ENCODE peak calls at places on chromosomes 11 and 22, in ten cellular contexts. S is neural progenitor cell; R is cardiac fibroblast; U is putamen; K is MCF 10A; L is brain pericyte; E is NCI-H226; W is fibroblast of lung; C is EH; Q is activated effector memory CD4-positive, alpha-beta T cell treated with anti-CD3 and anti-CD28 coated beads, Interleukin-2, amount 50 U/mL, for 16 hours. Z is an unnamed sample.

GRCh38 chr22:37971475-37972434 is 12.6 kb downstream of the SOX10 start:
- DNase-seq in L (no peak), Q (no peak), C (no peak), R (no peak), W (no peak), U (no peak), K (no peak), S (peak; percentile 72), E (no peak), Z (no peak)

GRCh38 chr11:106326087-106326486 is 248.6 kb downstream of the AASDHPPT start:
- DNase-seq in U (peak; percentile 11), R (no peak), K (no peak), L (no peak), C (no peak), Q (no peak), W (no peak), S (no peak), E (no peak), Z (no peak)

GRCh38 chr11:77611921-77612320 is 22.2 kb downstream of the AQP11 start:
- DNase-seq in Q (no peak), L (no peak), W (no peak), U (no peak), K (no peak), S (no peak), R (no peak), C (no peak), E (no peak), Z (no peak)

GRCh38 chr11:60870276-60870675 is 2.9 kb downstream of the ZP1 start:
- DNase-seq in W (no peak), C (no peak), U (peak; percentile 73), K (no peak), Q (no peak), L (no peak), E (no peak), S (peak; percentile 11), R (no peak), Z (no peak)

GRCh38 chr22:36900880-36901279 is 12.5 kb upstream of the CSF2RB start:
- DNase-seq in K (no peak), C (no peak), L (no peak), Q (no peak), U (no peak), E (no peak), W (no peak), S (peak; percentile 45), R (peak; percentile 53), Z (no peak)

GRCh38 chr11:65437436-65438227 is 15.0 kb downstream of the NEAT1 start:
- DNase-seq in Q (peak; percentile 46), U (no peak), K (no peak), W (no peak), L (no peak), E (no peak), R (peak; percentile 68), S (no peak), C (peak; percentile 57), Z (peak; percentile 71)

GRCh38 chr11:128745296-128746183 is 51.7 kb downstream of the FLI1 start:
- DNase-seq in C (peak; percentile 65), L (no peak), R (peak; percentile 58), W (peak; percentile 43), U (no peak), E (no peak), K (no peak), S (no peak), Q (no peak), Z (no peak)

GRCh38 chr11:134024420-134025085 is 44.3 kb upstream of the JAM3 start:
- DNase-seq in R (no peak), C (peak; percentile 68), Q (no peak), L (no peak), S (no peak), K (peak; percentile 89), W (peak; percentile 73), U (no peak), E (peak; percentile 92), Z (no peak)

GRCh38 chr11:27694992-27695391 is 5.3 kb downstream of the BDNF start:
- DNase-seq in U (no peak), R (peak; percentile 64), S (peak; percentile 34), W (peak; percentile 55), L (no peak), K (no peak), E (no peak), C (peak; percentile 32), Q (no peak), Z (peak; percentile 67)

GRCh38 chr22:19688301-19689290 is 25.7 kb upstream of the SEPTIN5 start:
- DNase-seq in L (no peak), E (no peak), R (no peak), Q (peak; percentile 41), W (no peak), S (no peak), U (no peak), C (no peak), K (no peak), Z (no peak)

GRCh38 chr11:61732705-61733104 is 19.7 kb upstream of the MYRF start:
- DNase-seq in W (peak; percentile 73), E (no peak), K (peak; percentile 35), C (peak; percentile 50), U (no peak), L (no peak), S (no peak), R (peak; percentile 47), Q (no peak), Z (no peak)

GRCh38 chr11:45180158-45180887 is 33.9 kb downstream of the PRDM11 start:
- DNase-seq in Q (no peak), K (peak; percentile 48), U (no peak), E (peak; percentile 73), S (peak; percentile 81), L (no peak), C (peak; percentile 58), W (peak; percentile 27), R (peak; percentile 49), Z (peak; percentile 5)

GRCh38 chr11:28086569-28086968 is 21.4 kb downstream of the KIF18A start:
- DNase-seq in W (peak; percentile 75), K (no peak), U (no peak), E (peak; percentile 16), C (peak; percentile 83), R (no peak), L (no peak), S (no peak), Q (no peak), Z (peak; percentile 51)

GRCh38 chr11:76152086-76152658 is 54.1 kb downstream of the WNT11 start:
- DNase-seq in K (peak; percentile 81), Q (peak; percentile 93), C (peak; percentile 60), R (peak; percentile 81), E (peak; percentile 45), S (peak; percentile 90), L (peak; percentile 26), U (peak; percentile 77), W (peak; percentile 66), Z (peak; percentile 74)

GRCh38 chr11:121534131-121535093 is 81.6 kb upstream of the SORL1-AS1 start:
- DNase-seq in E (no peak), U (peak; percentile 26), W (peak; percentile 29), L (no peak), K (no peak), C (peak; percentile 50), S (no peak), Q (no peak), R (peak; percentile 32), Z (peak; percentile 50)

GRCh38 chr11:65279713-65280459 is 18.1 kb downstream of the POLA2 start:
- DNase-seq in C (peak; percentile 88), K (peak; percentile 90), L (no peak), S (no peak), W (peak; percentile 99), U (no peak), Q (peak; percentile 88), R (peak; percentile 92), E (peak; percentile 95), Z (peak; percentile 96)

GRCh38 chr11:122776546-122776945 is 61.8 kb upstream of the CRTAM start:
- DNase-seq in S (no peak), E (no peak), R (peak; percentile 48), U (no peak), C (peak; percentile 39), L (no peak), Q (no peak), W (no peak), K (peak; percentile 49), Z (no peak)

GRCh38 chr11:59199546-59200420 is 12.9 kb downstream of the MPEG1 start:
- DNase-seq in W (no peak), Q (no peak), L (no peak), U (no peak), C (no peak), K (no peak), E (no peak), R (no peak), S (no peak), Z (no peak)

GRCh38 chr11:16278273-16278672 is 78.1 kb downstream of the SOX6 start:
- DNase-seq in C (no peak), Q (no peak), L (no peak), E (no peak), S (no peak), W (no peak), K (peak; percentile 13), U (no peak), R (no peak), Z (no peak)

GRCh38 chr22:38296372-38296771 is 20.9 kb downstream of the CSNK1E start:
- DNase-seq in K (peak; percentile 70), W (no peak), C (no peak), E (no peak), U (no peak), S (no peak), L (no peak), Q (no peak), R (no peak), Z (no peak)

GRCh38 chr11:77086521-77087472 is 15.8 kb upstream of the OMP start:
- DNase-seq in E (no peak), Q (peak; percentile 33), C (no peak), L (no peak), K (no peak), S (no peak), W (no peak), U (no peak), R (peak; percentile 60), Z (no peak)

GRCh38 chr11:12213920-12214319 is 103.5 kb downstream of the MICAL2 start:
- DNase-seq in Q (no peak), R (no peak), E (peak; percentile 33), U (no peak), K (peak; percentile 63), W (no peak), L (no peak), S (no peak), C (peak; percentile 83), Z (no peak)

GRCh38 chr11:70519117-70519516 is 120.8 kb downstream of the CTTN start:
- DNase-seq in U (no peak), C (no peak), K (no peak), E (no peak), W (peak; percentile 17), R (no peak), S (no peak), Q (no peak), L (no peak), Z (no peak)

GRCh38 chr22:20977019-20977418 is 5.1 kb upstream of the LZTR1 start:
- DNase-seq in U (no peak), S (no peak), L (no peak), E (no peak), Q (no peak), C (no peak), R (no peak), W (no peak), K (no peak), Z (no peak)